ENCODE peak calls at places on chromosomes 2 and 18, in eight cellular contexts. D, A, K, Y, M, H, T and R are unnamed samples.

GRCh38 chr2:157874278-157874825 is 1.8 kb downstream of the ACVR1 start:
- DNase-seq in H (no peak), Y (no peak), A (no peak), K (no peak), T (no peak), D (no peak), M (no peak), R (no peak)

GRCh38 chr18:10057808-10058791 is 144.3 kb downstream of the VAPA start:
- DNase-seq in H (no peak), M (no peak), D (no peak), A (no peak), K (no peak), Y (peak), T (no peak), R (no peak)

GRCh38 chr2:146579154-146579930 is 1265.5 kb upstream of the ACVR2A start:
- DNase-seq in H (no peak), D (no peak), M (no peak), T (no peak), A (no peak), K (no peak), Y (peak), R (no peak)

GRCh38 chr2:220373878-220374277 is 746.4 kb downstream of the SLC4A3 start:
- DNase-seq in D (no peak), A (no peak), T (no peak), M (no peak), K (no peak), H (no peak), Y (peak), R (no peak)

GRCh38 chr2:60852282-60852860 is 29.0 kb upstream of the REL start:
- DNase-seq in Y (no peak), A (no peak), K (peak), D (no peak), M (no peak), T (no peak), H (no peak), R (no peak)

GRCh38 chr2:43221660-43222471 is 4.5 kb downstream of the ZFP36L2 start:
- DNase-seq in T (peak), A (peak), M (peak), H (no peak), Y (peak), D (peak), K (peak), R (no peak)

GRCh38 chr18:48193521-48194251 is 215.5 kb downstream of the ZBTB7C start:
- DNase-seq in D (no peak), M (no peak), Y (no peak), H (no peak), T (no peak), A (no peak), K (no peak), R (no peak)

GRCh38 chr2:112012556-112012955 is 42.5 kb upstream of the TMEM87B start:
- DNase-seq in D (no peak), T (no peak), H (no peak), M (no peak), Y (no peak), K (no peak), A (no peak), R (no peak)

GRCh38 chr2:73263540-73264331 is 20.5 kb downstream of the FBXO41 start:
- DNase-seq in M (no peak), T (no peak), H (no peak), A (no peak), K (no peak), D (no peak), Y (no peak), R (no peak)

GRCh38 chr2:96869281-96869823 is 528 bp downstream of the SEMA4C start:
- DNase-seq in M (no peak), K (peak), T (peak), D (no peak), H (peak), Y (peak), A (peak), R (no peak)

GRCh38 chr18:48151421-48152095 is 221.1 kb upstream of the SMAD2 start:
- DNase-seq in D (no peak), T (no peak), Y (no peak), A (no peak), H (no peak), M (no peak), K (no peak), R (no peak)

GRCh38 chr18:62334110-62334509 is 9.0 kb downstream of the TNFRSF11A start:
- DNase-seq in H (no peak), M (no peak), T (no peak), K (no peak), A (no peak), Y (peak), D (no peak), R (no peak)

GRCh38 chr18:42155024-42155423 is 200.0 kb downstream of the PIK3C3 start:
- DNase-seq in D (no peak), M (no peak), H (no peak), T (no peak), K (no peak), Y (no peak), A (no peak), R (no peak)

GRCh38 chr2:222239091-222239490 is 59.7 kb downstream of the PAX3 start:
- DNase-seq in A (no peak), Y (no peak), H (no peak), M (no peak), D (no peak), T (no peak), K (no peak), R (no peak)

GRCh38 chr2:189821953-189822748 is 37.9 kb downstream of the PMS1 start:
- DNase-seq in K (peak), D (no peak), T (no peak), A (no peak), M (no peak), Y (peak), H (no peak), R (no peak)

GRCh38 chr2:69489793-69490192 is 52.6 kb upstream of the NFU1 start:
- DNase-seq in T (no peak), M (no peak), H (no peak), D (no peak), Y (no peak), A (no peak), K (no peak), R (no peak)

GRCh38 chr2:26608557-26608956 is 32.6 kb downstream of the CIB4 start:
- DNase-seq in H (no peak), D (no peak), K (no peak), A (no peak), T (no peak), Y (no peak), M (no peak), R (no peak)

GRCh38 chr2:114068438-114068837 is 178.5 kb downstream of the ACTR3 start:
- DNase-seq in A (no peak), T (peak), M (peak), H (no peak), Y (no peak), K (no peak), D (no peak), R (no peak)

GRCh38 chr18:12238861-12239260 is 15.3 kb upstream of the CIDEA start:
- DNase-seq in A (no peak), T (no peak), D (no peak), M (no peak), Y (peak), K (no peak), H (no peak), R (no peak)

GRCh38 chr18:40866013-40866644 is 1088.9 kb upstream of the PIK3C3 start:
- DNase-seq in A (no peak), Y (no peak), K (no peak), H (no peak), T (peak), M (peak), D (no peak), R (no peak)

GRCh38 chr2:48391576-48391975 is 138.4 kb upstream of the STON1 start:
- DNase-seq in D (no peak), K (no peak), M (no peak), H (no peak), Y (no peak), A (no peak), T (no peak), R (no peak)

GRCh38 chr2:143686585-143687164 is 557.5 kb downstream of the ARHGAP15 start:
- DNase-seq in K (no peak), D (no peak), T (no peak), H (peak), M (peak), Y (peak), A (no peak), R (peak)
- TF ChIP-seq CTCF in K (peak), D (no peak), T (peak), H (peak), M (peak), Y (peak), A (peak), R (no peak)

GRCh38 chr2:129396980-129397599 is 582.4 kb upstream of the RAB6C start:
- DNase-seq in K (no peak), H (peak), M (peak), Y (peak), D (no peak), T (peak), A (peak), R (peak)
- TF ChIP-seq CTCF in K (peak), H (peak), M (peak), Y (peak), D (no peak), T (peak), A (peak), R (peak)

DNA sequence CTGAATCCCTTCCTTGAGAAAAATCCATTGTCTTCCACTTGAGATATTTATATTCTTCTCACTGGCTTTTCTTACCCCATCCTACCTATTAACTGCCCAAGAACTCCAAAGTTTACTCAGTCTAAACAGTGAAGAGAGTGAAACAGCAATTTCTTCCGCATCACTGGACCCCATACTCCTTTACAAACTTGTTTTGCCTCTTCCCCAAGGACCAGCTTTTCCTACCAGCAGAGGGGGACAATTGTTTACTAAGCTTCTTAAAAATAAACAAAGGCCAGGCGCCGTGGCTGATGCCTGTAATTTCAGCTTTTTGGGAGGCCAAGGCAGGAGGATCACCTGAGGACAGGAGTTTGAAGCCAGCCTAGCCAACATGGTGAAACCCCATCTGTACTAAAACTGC is 52.0 kb downstream of the LRATD1 start:
- DNase-seq in K (no peak), M (no peak), Y (no peak), D (no peak), H (no peak), A (no peak), T (no peak), R (no peak)
- TF ChIP-seq CTCF in K (no peak), M (no peak), Y (no peak), D (no peak), H (no peak), A (no peak), T (no peak), R (no peak)

GRCh38 chr2:241534701-241535375 is 23.7 kb upstream of the BOK start:
- DNase-seq in A (no peak), Y (no peak), D (no peak), M (no peak), T (no peak), H (no peak), K (no peak), R (no peak)
- TF ChIP-seq CTCF in A (no peak), Y (no peak), D (no peak), M (no peak), T (no peak), H (no peak), K (no peak), R (no peak)